ENCODE peak calls at places on chromosomes 4 and X, in seven cellular contexts. A, K, U, C, D, I and P are unnamed samples.
A peak's percentile ranks its signal among the peaks of the same experiment; 100 is the strongest.

GRCh38 chrX:12804655-12805054 is 13.4 kb downstream of the PRPS2 start:
- DNase-seq in K (no peak), A (peak; percentile 7), D (no peak), I (no peak), C (no peak), U (no peak), P (peak; percentile 1)

GRCh38 chr4:100190643-100191600 is 654 bp upstream of the DDIT4L start:
- DNase-seq in K (no peak), C (peak; percentile 59), U (peak; percentile 36), I (peak; percentile 25), A (peak; percentile 4), D (peak; percentile 37), P (peak; percentile 30)

GRCh38 chrX:66004928-66005831 is 34.7 kb downstream of the VSIG4 start:
- DNase-seq in K (no peak), U (no peak), C (no peak), D (no peak), I (no peak), A (no peak), P (no peak)

GRCh38 chr4:182382941-182383340 is 139.7 kb downstream of the TENM3 start:
- DNase-seq in D (no peak), U (no peak), C (no peak), I (no peak), K (no peak), A (no peak), P (no peak)

GRCh38 chr4:172975651-172976229 is 192.9 kb upstream of the GALNT7 start:
- DNase-seq in D (no peak), A (no peak), K (no peak), C (peak; percentile 9), I (no peak), U (no peak), P (no peak)

GRCh38 chr4:21790437-21791029 is 158.0 kb downstream of the KCNIP4 start:
- DNase-seq in K (peak; percentile 80), U (no peak), I (peak; percentile 20), C (peak; percentile 10), D (peak; percentile 54), A (peak; percentile 30), P (peak; percentile 77)

GRCh38 chr4:171676555-171677215 is 136.5 kb upstream of the GALNTL6 start:
- DNase-seq in U (no peak), C (no peak), I (no peak), K (no peak), D (no peak), A (no peak), P (no peak)

GRCh38 chrX:54043696-54044125 is 562 bp downstream of the PHF8 start:
- DNase-seq in U (no peak), D (peak; percentile 10), C (peak; percentile 77), A (peak; percentile 38), K (peak; percentile 63), I (no peak), P (peak; percentile 30)

GRCh38 chr4:102338405-102338804 is 6.9 kb downstream of the SLC39A8 start:
- DNase-seq in K (no peak), U (no peak), I (no peak), A (peak; percentile 27), C (no peak), D (no peak), P (peak; percentile 17)

GRCh38 chr4:69095301-69095731 is 958 bp upstream of the UGT2B7 start:
- DNase-seq in I (peak; percentile 89), U (no peak), D (peak; percentile 92), C (no peak), K (no peak), A (peak; percentile 67), P (peak; percentile 9)

GRCh38 chrX:17632942-17633341 is 104.4 kb upstream of the SCML1 start:
- DNase-seq in D (peak; percentile 5), C (no peak), A (peak; percentile 55), K (no peak), U (no peak), I (no peak), P (no peak)

GRCh38 chr4:83556006-83556712 is 20.3 kb downstream of the GPAT3 start:
- DNase-seq in A (no peak), I (no peak), D (no peak), K (no peak), C (no peak), U (no peak), P (peak; percentile 63)

GRCh38 chr4:121277194-121278105 is 103.4 kb downstream of the QRFPR start:
- DNase-seq in D (no peak), U (no peak), A (peak; percentile 11), I (peak; percentile 48), K (peak; percentile 80), C (peak; percentile 43), P (no peak)

GRCh38 chr4:173499568-173500535 is 30.2 kb downstream of the HAND2 start:
- DNase-seq in A (no peak), I (no peak), D (no peak), K (no peak), U (no peak), C (no peak), P (no peak)

GRCh38 chrX:9569875-9570274 is 105.0 kb downstream of the TBL1X start:
- DNase-seq in U (no peak), K (no peak), C (no peak), D (no peak), A (no peak), I (no peak), P (peak; percentile 49)

GRCh38 chrX:68084765-68085164 is 348.5 kb downstream of the OPHN1 start:
- DNase-seq in C (no peak), I (no peak), A (peak; percentile 1), D (peak; percentile 55), U (no peak), K (no peak), P (peak; percentile 65)

GRCh38 chr4:61447918-61448317 is 247.8 kb downstream of the ADGRL3 start:
- DNase-seq in U (no peak), K (no peak), D (no peak), A (no peak), C (no peak), I (no peak), P (no peak)

GRCh38 chr4:19514276-19515070 is 737.2 kb upstream of the SLIT2 start:
- DNase-seq in K (no peak), C (no peak), A (no peak), U (no peak), D (peak; percentile 52), I (no peak), P (peak; percentile 34)
- H3K4me2 ChIP-seq in K (no peak overlapping the region), C (no peak overlapping the region), A (no peak overlapping the region), U (no peak overlapping the region), D (no peak overlapping the region), I (no peak overlapping the region), P (no peak overlapping the region)

GRCh38 chrX:135425026-135425425 is 3.3 kb downstream of the SMIM10L2A start:
- DNase-seq in C (no peak), I (no peak), D (no peak), U (no peak), A (no peak), K (no peak), P (no peak)

GRCh38 chrX:135421932-135422809 is at the start of gene SMIM10L2A:
- DNase-seq in U (no peak), C (no peak), I (no peak), A (no peak), K (no peak), D (no peak), P (no peak)

GRCh38 chrX:135424469-135424868 is 2.7 kb downstream of the SMIM10L2A start:
- DNase-seq in I (no peak), D (no peak), A (no peak), U (no peak), C (no peak), K (no peak), P (no peak)

GRCh38 chrX:135420831-135421230 is 913 bp upstream of the SMIM10L2A start:
- DNase-seq in U (no peak), I (no peak), A (no peak), C (no peak), K (no peak), D (no peak), P (no peak)

DNA sequence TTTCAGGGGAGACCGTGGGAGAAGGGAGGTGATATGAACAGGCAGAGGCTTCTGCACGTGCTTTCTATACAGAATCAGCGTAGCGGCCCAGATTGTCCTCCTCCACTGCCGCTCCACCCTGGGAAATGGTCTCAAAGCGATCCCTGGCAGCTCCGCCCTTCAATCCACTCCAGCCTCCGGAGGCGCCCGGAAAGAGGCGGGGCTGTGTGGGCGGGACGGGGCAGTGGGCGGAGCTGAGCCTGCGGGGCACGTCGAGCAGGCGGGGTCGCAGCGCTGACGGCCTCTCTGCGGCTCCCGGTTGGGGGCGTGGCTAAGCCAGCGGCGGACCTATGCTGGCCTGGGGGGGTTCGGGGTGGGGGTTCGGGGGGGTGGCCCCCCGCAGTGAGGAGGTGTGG is 210 bp upstream of the SMIM10L2A start:
- DNase-seq in I (peak; percentile 79), U (peak; percentile 66), D (peak; percentile 32), A (peak; percentile 46), K (peak; percentile 90), C (peak; percentile 86), P (peak; percentile 56)
- H3K4me3 ChIP-seq in I (peak overlapping the region; percentile 57), U (no peak overlapping the region), D (peak overlapping the region; percentile 34), A (no peak overlapping the region), K (peak overlapping the region; percentile 52), C (peak overlapping the region; percentile 46), P (peak overlapping the region; percentile 36)

GRCh38 chr4:180571516-180571915 is 1671.7 kb upstream of the TENM3 start:
- DNase-seq in A (no peak), C (no peak), D (no peak), U (no peak), I (no peak), K (no peak), P (no peak)

GRCh38 chr4:180566492-180566891 is 1676.7 kb upstream of the TENM3 start:
- DNase-seq in A (no peak), U (no peak), K (no peak), C (no peak), D (no peak), I (no peak), P (no peak)

GRCh38 chr4:180563977-180564376 is 1679.2 kb upstream of the TENM3 start:
- DNase-seq in I (no peak), U (no peak), D (no peak), K (no peak), C (no peak), A (no peak), P (no peak)

GRCh38 chr4:180565856-180566431 is 1677.3 kb upstream of the TENM3 start:
- DNase-seq in I (no peak), U (no peak), C (no peak), D (no peak), A (no peak), K (no peak), P (no peak)

DNA sequence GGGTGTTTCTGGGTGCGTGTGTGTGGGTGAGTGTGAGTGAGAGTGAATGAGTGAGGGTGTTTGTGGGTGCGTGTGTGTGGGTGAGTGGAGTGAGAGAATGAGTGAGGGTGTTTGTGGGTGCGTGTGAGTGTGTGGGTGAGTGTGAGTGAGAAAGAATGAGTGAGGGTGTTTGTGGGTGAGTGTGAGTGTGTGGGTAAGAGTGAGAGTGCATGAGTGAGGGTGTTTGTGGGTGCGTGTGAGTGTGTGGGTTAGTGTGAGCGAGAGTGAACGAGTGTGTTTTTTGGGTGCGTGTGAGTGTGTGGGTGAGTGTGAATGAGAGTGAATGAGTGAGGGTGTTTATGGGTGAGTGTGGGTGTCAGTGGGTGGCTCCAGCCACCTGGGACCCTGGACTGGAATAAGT is 1676.1 kb upstream of the TENM3 start:
- DNase-seq in C (no peak), K (no peak), A (no peak), D (no peak), U (no peak), I (no peak), P (no peak)
- H3K4me2 ChIP-seq in C (no peak overlapping the region), K (no peak overlapping the region), A (no peak overlapping the region), D (no peak overlapping the region), U (no peak overlapping the region), I (no peak overlapping the region), P (no peak overlapping the region)

DNA sequence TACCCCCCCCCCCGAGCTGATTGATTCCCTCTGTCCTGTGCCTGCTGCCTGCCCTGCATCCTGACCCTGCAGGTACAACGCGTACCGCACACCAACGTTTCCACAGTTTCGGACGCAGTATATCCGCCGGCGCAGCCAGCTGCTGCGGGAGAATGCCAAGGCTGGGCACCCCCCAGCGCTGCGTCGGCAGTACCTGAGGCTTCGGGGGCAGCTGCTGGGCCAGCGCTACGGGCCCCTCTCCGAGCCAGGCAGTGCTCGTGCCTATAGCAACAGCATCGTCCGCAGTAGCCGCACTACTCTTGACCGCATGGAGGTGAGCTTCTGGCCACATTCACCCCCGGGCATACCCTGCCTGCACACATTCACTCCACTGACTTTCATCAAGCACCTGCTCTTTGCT is 1.4 kb downstream of the WDR13 start:
- DNase-seq in K (no peak), I (no peak), D (no peak), A (no peak), U (no peak), C (no peak), P (no peak)
- H3K4me3 ChIP-seq in K (peak overlapping the region; percentile 79), I (peak overlapping the region; percentile 70), D (peak overlapping the region; percentile 62), A (peak overlapping the region; percentile 39), U (no peak overlapping the region), C (no peak overlapping the region), P (no peak overlapping the region)